ENCODE peak calls at places on chromosomes 5 and 9, in five cellular contexts. E, C, I, T and D are unnamed samples.

GRCh38 chr5:127040779-127041520 is 10.6 kb upstream of the MARCHF3 start:
- DNase-seq in E (no peak), C (no peak), I (no peak), T (no peak), D (no peak)

GRCh38 chr5:141756196-141756595 is 74.2 kb upstream of the ARAP3 start:
- DNase-seq in E (no peak), C (no peak), I (no peak), T (no peak), D (no peak)

GRCh38 chr5:24832021-24832420 is 187.2 kb upstream of the CDH10 start:
- DNase-seq in E (no peak), C (peak; percentile 4), I (no peak), T (no peak), D (no peak)

GRCh38 chr9:120161801-120162200 is 418.2 kb downstream of the CDK5RAP2 start:
- DNase-seq in E (no peak), C (no peak), I (no peak), T (no peak), D (no peak)

GRCh38 chr5:1177826-1178528 is 23.4 kb upstream of the SLC6A19 start:
- DNase-seq in E (no peak), C (no peak), I (no peak), T (no peak), D (no peak)

GRCh38 chr5:54860321-54860720 is 125.1 kb downstream of the ESM1 start:
- DNase-seq in E (no peak), C (peak; percentile 46), I (no peak), T (no peak), D (no peak)

GRCh38 chr5:160233215-160233614 is 3.9 kb downstream of the FABP6 start:
- DNase-seq in E (no peak), C (peak; percentile 26), I (no peak), T (no peak), D (no peak)

GRCh38 chr5:136011427-136012001 is 17.3 kb upstream of the TGFBI start:
- DNase-seq in E (peak; percentile 73), C (peak; percentile 94), I (no peak), T (no peak), D (peak; percentile 20)

GRCh38 chr5:122183098-122183794 is 53.9 kb downstream of the ZNF474 start:
- DNase-seq in E (peak; percentile 80), C (peak; percentile 92), I (no peak), T (no peak), D (no peak)

GRCh38 chr5:133469846-133470245 is 142.5 kb downstream of the FSTL4 start:
- DNase-seq in E (no peak), C (no peak), I (no peak), T (no peak), D (no peak)

GRCh38 chr5:135445306-135445940 is 1.7 kb downstream of the DCANP1 start:
- DNase-seq in E (no peak), C (no peak), I (no peak), T (no peak), D (no peak)

GRCh38 chr5:176846335-176847140 is 36.2 kb downstream of the UNC5A start:
- DNase-seq in E (no peak), C (peak; percentile 54), I (no peak), T (no peak), D (no peak)

GRCh38 chr9:132023409-132024180 is 56.1 kb downstream of the MED27 start:
- DNase-seq in E (no peak), C (no peak), I (no peak), T (no peak), D (no peak)

GRCh38 chr9:128192601-128193371 is 1.4 kb upstream of the CIZ1 start:
- DNase-seq in E (peak; percentile 90), C (peak; percentile 94), I (no peak), T (no peak), D (no peak)

GRCh38 chr9:75889577-75889976 is 896 bp upstream of the PCSK5 start:
- DNase-seq in E (no peak), C (no peak), I (no peak), T (no peak), D (no peak)

GRCh38 chr9:3191715-3192114 is 334.1 kb downstream of the RFX3 start:
- DNase-seq in E (no peak), C (no peak), I (no peak), T (no peak), D (no peak)

GRCh38 chr5:159216454-159216853 is 7.1 kb upstream of the RNF145 start:
- DNase-seq in E (peak; percentile 20), C (peak; percentile 9), I (no peak), T (no peak), D (no peak)

GRCh38 chr9:69090943-69091342 is 55.4 kb downstream of the FXN start:
- DNase-seq in E (no peak), C (no peak), I (no peak), T (no peak), D (peak; percentile 20)

GRCh38 chr5:35237580-35238376 is 7.5 kb upstream of the PRLR start:
- DNase-seq in E (no peak), C (no peak), I (no peak), T (no peak), D (no peak)

GRCh38 chr5:143682221-143682620 is 129.7 kb upstream of the HMHB1 start:
- DNase-seq in E (peak; percentile 54), C (peak; percentile 27), I (no peak), T (no peak), D (no peak)

GRCh38 chr5:53820802-53821171 is 260.3 kb downstream of the NDUFS4 start:
- DNase-seq in E (no peak), C (no peak), I (no peak), T (no peak), D (no peak)

GRCh38 chr9:1531411-1531903 is 481.3 kb downstream of the DMRT2 start:
- DNase-seq in E (no peak), C (no peak), I (no peak), T (no peak), D (no peak)

GRCh38 chr9:89309608-89310485 is 1.1 kb upstream of the CKS2 start:
- DNase-seq in E (no peak), C (peak; percentile 30), I (peak; percentile 10), T (no peak), D (no peak)

GRCh38 chr9:124632077-124632621 is 125.0 kb upstream of the NR5A1 start:
- DNase-seq in E (peak; percentile 65), C (peak; percentile 70), I (no peak), T (no peak), D (peak; percentile 22)

GRCh38 chr5:7873216-7873615 is 4.3 kb downstream of the MTRR start:
- DNase-seq in E (no peak), C (no peak), I (no peak), T (no peak), D (no peak)

GRCh38 chr5:52587131-52587530 is 200.6 kb upstream of the ITGA1 start:
- DNase-seq in E (no peak), C (no peak), I (no peak), T (no peak), D (no peak)

GRCh38 chr5:178249191-178249989 is 16.8 kb upstream of the PHYKPL start:
- DNase-seq in E (peak; percentile 73), C (peak; percentile 88), I (no peak), T (no peak), D (no peak)

GRCh38 chr5:25414746-25415145 is 770.0 kb upstream of the CDH10 start:
- DNase-seq in E (no peak), C (no peak), I (no peak), T (no peak), D (no peak)

GRCh38 chr5:31581498-31582099 is 49.5 kb downstream of the C5orf22 start:
- DNase-seq in E (peak; percentile 66), C (peak; percentile 78), I (peak; percentile 52), T (no peak), D (peak; percentile 39)

GRCh38 chr5:107331882-107332281 is 338.9 kb downstream of the EFNA5 start:
- DNase-seq in E (no peak), C (no peak), I (no peak), T (no peak), D (no peak)

GRCh38 chr9:93864029-93864428 is 91.1 kb downstream of the BARX1 start:
- DNase-seq in E (no peak), C (peak; percentile 5), I (no peak), T (no peak), D (no peak)

GRCh38 chr9:135649508-135649907 is 10.2 kb upstream of the GLT6D1 start:
- DNase-seq in E (no peak), C (no peak), I (no peak), T (no peak), D (no peak)

GRCh38 chr9:135650408-135650807 is 11.1 kb upstream of the GLT6D1 start:
- DNase-seq in E (no peak), C (no peak), I (no peak), T (peak; percentile 45), D (no peak)

GRCh38 chr9:135644631-135645218 is 5.4 kb upstream of the GLT6D1 start:
- DNase-seq in E (no peak), C (no peak), I (peak; percentile 18), T (no peak), D (no peak)

GRCh38 chr9:135647897-135648296 is 8.6 kb upstream of the GLT6D1 start:
- DNase-seq in E (no peak), C (no peak), I (peak; percentile 49), T (no peak), D (no peak)

GRCh38 chr9:135648494-135649410 is 9.4 kb upstream of the GLT6D1 start:
- DNase-seq in E (no peak), C (no peak), I (peak; percentile 60), T (peak; percentile 58), D (no peak)
- H3K9me3 ChIP-seq in E (no peaks in the 10 kb centered on the region), C (peaks cover 6% of the 10 kb centered on the region), I (peaks cover 4% of the 10 kb centered on the region), T (peaks cover 23% of the 10 kb centered on the region), D (peaks cover 6% of the 10 kb centered on the region)

DNA sequence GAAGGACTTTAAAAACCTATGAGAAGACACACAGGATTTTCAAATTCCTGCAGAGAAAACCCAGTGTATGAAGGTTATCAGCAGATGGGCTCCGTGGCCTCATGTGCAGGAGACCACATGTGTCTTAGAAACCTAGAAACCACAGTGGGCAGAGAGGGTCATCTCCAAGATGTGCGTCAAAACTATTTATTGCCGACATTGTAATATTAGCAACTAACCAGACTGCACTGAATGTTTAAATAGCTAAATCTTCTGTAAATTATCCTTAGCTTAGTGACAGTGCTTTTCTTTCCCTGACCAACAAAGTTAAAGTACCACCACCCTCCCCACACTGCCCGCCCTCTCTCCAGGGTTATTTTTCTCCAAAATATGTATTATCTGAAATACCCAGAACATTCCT is 457.9 kb downstream of the ICE1 start:
- DNase-seq in E (no peak), C (no peak), I (no peak), T (no peak), D (no peak)
- TF ChIP-seq EZH2 in E (no peak), C (no peak), I (no peak), T (no peak), D (no peak)

GRCh38 chr5:72601861-72602260 is 94.7 kb upstream of the ZNF366 start:
- DNase-seq in E (no peak), C (no peak), I (no peak), T (no peak), D (no peak)

GRCh38 chr5:72604111-72604792 is 97.0 kb upstream of the ZNF366 start:
- DNase-seq in E (peak; percentile 60), C (no peak), I (no peak), T (no peak), D (no peak)

GRCh38 chr5:72600401-72600981 is 93.3 kb upstream of the ZNF366 start:
- DNase-seq in E (peak; percentile 92), C (peak; percentile 98), I (no peak), T (no peak), D (no peak)

GRCh38 chr5:72599519-72600400 is 92.5 kb upstream of the ZNF366 start:
- DNase-seq in E (no peak), C (peak; percentile 72), I (no peak), T (no peak), D (no peak)

GRCh38 chr5:72602696-72603685 is 95.8 kb upstream of the ZNF366 start:
- DNase-seq in E (no peak), C (no peak), I (no peak), T (no peak), D (no peak)
- H3K9ac ChIP-seq in E (no peak overlapping the region), C (no peak overlapping the region), I (no peak overlapping the region), T (no peak overlapping the region), D (no peak overlapping the region)

GRCh38 chr9:11158063-11158462 is 545.3 kb upstream of the PTPRD start:
- DNase-seq in E (no peak), C (no peak), I (no peak), T (no peak), D (no peak)
- H3K9me3 ChIP-seq in E (no peaks in the 10 kb centered on the region), C (no peaks in the 10 kb centered on the region), I (no peaks in the 10 kb centered on the region), T (peaks cover 2% of the 10 kb centered on the region), D (no peaks in the 10 kb centered on the region)